ENCODE peak calls at places on chromosomes 3 and 15, in eight cellular contexts. X is cardiac fibroblast, M is BE2C, T is PC-3, N is astrocyte of the spinal cord, R is left ventricle myocardium inferior, P is stomach, G is nephron progenitor cell. S is an unnamed sample.

GRCh38 chr3:112087746-112088145 is 1.6 kb downstream of the C3orf52 start:
- DNase-seq in R (no peak), X (no peak), P (peak), G (no peak), N (no peak), T (no peak), M (no peak), S (no peak)

GRCh38 chr3:14277557-14277956 is 98.9 kb downstream of the LSM3 start:
- DNase-seq in R (no peak), P (no peak), N (no peak), G (no peak), M (no peak), T (no peak), X (no peak), S (no peak)

GRCh38 chr3:179666436-179667035 is 13.7 kb downstream of the USP13 start:
- DNase-seq in G (no peak), X (peak), N (peak), T (no peak), P (peak), R (peak), M (peak), S (no peak)

GRCh38 chr15:98649621-98649995 is 1.3 kb downstream of the IGF1R start:
- DNase-seq in G (peak), R (peak), M (peak), T (no peak), N (no peak), X (peak), P (peak), S (peak)

GRCh38 chr3:79414821-79415220 is 353.0 kb downstream of the ROBO1 start:
- DNase-seq in M (no peak), N (peak), R (peak), T (peak), P (no peak), X (peak), G (no peak), S (no peak)

GRCh38 chr15:36501063-36501678 is 78.3 kb upstream of the CDIN1 start:
- DNase-seq in P (no peak), T (peak), R (no peak), M (peak), X (peak), G (peak), N (peak), S (peak)

GRCh38 chr15:65924004-65924403 is 54.7 kb downstream of the RAB11A start:
- DNase-seq in T (no peak), G (no peak), N (no peak), M (no peak), P (no peak), X (no peak), R (no peak), S (no peak)

GRCh38 chr3:69179740-69180372 is 57.5 kb upstream of the LMOD3 start:
- DNase-seq in G (no peak), X (no peak), M (no peak), P (no peak), R (no peak), N (no peak), T (no peak), S (no peak)

GRCh38 chr3:27714692-27715453 is 7.2 kb downstream of the EOMES start:
- DNase-seq in N (no peak), T (peak), P (peak), R (no peak), X (no peak), M (no peak), G (peak), S (no peak)

GRCh38 chr3:40504636-40505430 is 1.0 kb upstream of the ZNF620 start:
- DNase-seq in M (no peak), P (no peak), X (peak), R (no peak), T (peak), N (peak), G (no peak), S (no peak)

GRCh38 chr15:63610209-63610841 is 13.1 kb downstream of the FBXL22 start:
- DNase-seq in X (peak), T (peak), P (peak), R (peak), G (peak), N (peak), M (peak), S (peak)

GRCh38 chr3:109098245-109098644 is 19.7 kb downstream of the MORC1 start:
- DNase-seq in R (no peak), N (no peak), T (peak), G (peak), P (no peak), X (no peak), M (peak), S (no peak)
- TF ChIP-seq CTCF in R (peak), N (peak), T (peak), G (peak), P (peak), X (no peak), M (peak), S (peak)

DNA sequence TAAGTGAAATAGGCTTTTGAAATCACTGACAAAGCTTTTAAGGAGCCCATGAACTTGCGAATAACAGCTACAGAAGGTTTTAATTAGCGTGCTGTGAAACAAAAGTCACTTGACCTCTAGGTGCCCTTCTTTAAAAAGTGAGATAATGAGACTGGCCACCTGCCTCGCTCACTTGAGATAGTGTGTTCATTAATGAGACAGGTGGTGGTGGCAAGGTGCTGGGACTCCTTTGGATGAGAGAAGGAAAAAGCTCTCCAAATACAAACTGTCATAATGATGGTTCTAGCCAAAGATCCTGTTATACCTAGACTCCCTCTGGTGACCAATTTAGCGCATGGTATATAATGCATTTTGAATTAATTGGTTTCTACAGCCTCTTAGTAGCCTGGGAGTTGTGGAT is 22.7 kb upstream of the IREB2 start:
- DNase-seq in P (no peak), M (no peak), X (peak), G (no peak), T (peak), R (no peak), N (peak), S (no peak)
- TF ChIP-seq CTCF in P (no peak), M (peak), X (peak), G (peak), T (peak), R (peak), N (peak), S (no peak)

GRCh38 chr15:87478688-87479072 is 777.9 kb downstream of the NTRK3 start:
- DNase-seq in M (no peak), G (no peak), R (no peak), T (no peak), X (no peak), N (no peak), P (no peak), S (no peak)
- TF ChIP-seq CTCF in M (no peak), G (no peak), R (no peak), T (no peak), X (no peak), N (no peak), P (no peak), S (no peak)

GRCh38 chr3:46731795-46732194 is 14.1 kb upstream of the PRSS50 start:
- DNase-seq in P (no peak), M (no peak), R (no peak), T (no peak), X (no peak), N (no peak), G (no peak), S (no peak)

GRCh38 chr3:46730819-46731218 is 13.2 kb upstream of the PRSS50 start:
- DNase-seq in T (no peak), M (no peak), R (no peak), G (no peak), P (no peak), X (no peak), N (no peak), S (no peak)

GRCh38 chr3:46734773-46735172 is 17.1 kb upstream of the PRSS50 start:
- DNase-seq in P (peak), M (no peak), N (no peak), X (no peak), R (no peak), T (no peak), G (no peak), S (no peak)

GRCh38 chr3:46736006-46736872 is 18.6 kb upstream of the PRSS50 start:
- DNase-seq in N (no peak), X (no peak), G (no peak), P (peak), M (no peak), R (no peak), T (no peak), S (no peak)

DNA sequence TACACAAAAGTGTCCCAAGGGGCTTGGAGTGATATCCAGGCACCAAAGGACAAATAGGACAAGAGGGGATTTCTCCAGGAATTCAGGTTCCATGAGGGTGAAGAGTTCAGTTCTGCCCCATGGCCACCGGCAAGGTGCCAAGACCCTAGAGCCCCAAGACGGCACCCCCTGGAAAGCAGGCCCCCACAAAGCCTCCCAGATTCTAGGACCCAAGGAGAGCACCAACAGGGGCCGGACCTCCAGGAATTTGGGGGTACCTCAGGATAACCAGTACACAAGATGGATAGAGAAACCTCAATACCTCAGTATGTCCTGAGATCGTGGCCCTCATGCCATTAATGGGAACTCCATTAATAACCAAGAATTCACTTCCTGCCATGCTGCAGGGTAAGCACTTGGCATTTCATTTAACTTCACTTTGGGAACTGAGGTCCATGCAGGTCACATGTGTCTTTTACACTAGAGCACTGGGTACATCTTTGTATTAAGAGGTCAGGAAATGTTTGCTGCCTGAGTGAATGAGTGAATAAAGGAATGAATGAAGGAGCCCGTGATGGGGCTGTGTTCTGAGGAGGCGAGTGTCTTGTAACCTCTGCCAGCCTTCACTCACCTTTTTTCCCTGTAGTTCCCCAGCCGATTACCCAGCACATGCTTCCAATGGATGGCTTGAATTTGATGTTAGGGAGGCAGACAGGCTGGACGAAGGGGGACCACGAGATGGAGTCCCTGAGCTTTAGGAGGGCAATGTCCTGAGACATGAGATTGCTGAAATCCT is 15.5 kb upstream of the PRSS50 start:
- DNase-seq in T (peak), G (no peak), P (no peak), R (no peak), M (no peak), X (peak), N (no peak), S (no peak)
- TF ChIP-seq CTCF in T (no peak), G (no peak), P (no peak), R (no peak), M (no peak), X (peak), N (peak), S (no peak)

DNA sequence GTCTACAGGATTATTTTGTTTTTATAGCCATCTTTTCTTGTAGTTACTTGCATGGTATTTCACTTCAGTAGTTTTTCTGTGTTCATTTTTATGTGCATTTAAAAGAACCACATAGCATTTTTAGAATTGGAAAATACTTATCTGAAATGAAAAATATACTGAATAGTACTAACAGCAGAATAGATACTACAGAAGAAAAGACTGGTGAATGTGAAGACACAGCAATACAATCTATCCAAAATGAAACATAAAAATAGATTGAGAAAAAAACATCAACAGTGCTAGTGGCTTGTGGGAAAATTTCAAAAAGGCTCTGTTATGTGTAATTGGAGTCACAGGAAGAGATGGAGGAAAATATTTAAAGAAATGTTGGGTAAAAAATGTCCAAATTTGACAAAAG is 12.7 kb upstream of the DIPK2A start:
- DNase-seq in M (no peak), X (no peak), P (no peak), T (no peak), N (no peak), R (no peak), G (no peak), S (no peak)
- TF ChIP-seq CTCF in M (no peak), X (no peak), P (no peak), T (no peak), N (no peak), R (no peak), G (no peak), S (no peak)

DNA sequence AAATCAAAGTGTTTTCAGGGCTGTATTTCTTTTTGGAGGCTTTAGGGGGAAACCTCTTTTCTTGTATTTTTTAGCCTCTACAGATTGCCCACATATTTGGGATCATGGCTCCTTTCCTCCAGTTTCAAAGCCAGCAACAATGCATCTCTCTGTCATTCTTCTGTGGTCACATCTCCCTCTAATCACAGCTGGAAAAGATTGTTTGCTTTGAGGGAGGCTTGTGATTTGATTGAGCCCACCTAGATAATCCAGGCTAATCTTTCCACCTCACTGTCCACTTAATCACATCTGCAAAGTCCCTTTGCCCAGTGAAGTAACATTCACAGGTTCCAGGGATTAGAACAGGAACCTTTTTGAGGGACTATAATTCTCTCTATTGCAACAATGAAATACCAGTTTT is 543.1 kb upstream of the UBE2E2 start:
- DNase-seq in M (no peak), N (no peak), T (no peak), G (no peak), R (no peak), P (no peak), X (no peak), S (no peak)
- TF ChIP-seq CTCF in M (no peak), N (no peak), T (no peak), G (no peak), R (no peak), P (no peak), X (no peak), S (no peak)

GRCh38 chr15:81174759-81175327 is 21.8 kb upstream of the IL16 start:
- DNase-seq in X (no peak), G (no peak), P (no peak), M (no peak), T (no peak), N (no peak), R (no peak), S (no peak)
- TF ChIP-seq CTCF in X (peak), G (no peak), P (no peak), M (no peak), T (peak), N (no peak), R (no peak), S (no peak)